ENCODE peak calls at places on chromosomes 13 and 19, in ten cellular contexts. N, F, L, Y, U, P, W, I, X and K are unnamed samples.

GRCh38 chr13:64088491-64088890 is 2672.8 kb upstream of the PCDH20 start:
- DNase-seq in N (no peak), F (no peak), L (no peak), Y (no peak), U (no peak), P (no peak), W (no peak), I (no peak), X (no peak), K (no peak)

GRCh38 chr19:45005787-45006186 is 4.5 kb downstream of the RELB start:
- DNase-seq in N (no peak), F (no peak), L (no peak), Y (no peak), U (no peak), P (no peak), W (no peak), I (no peak), X (no peak), K (no peak)

GRCh38 chr19:35153701-35154534 is 617 bp upstream of the FXYD5 start:
- DNase-seq in N (peak; percentile 48), F (peak; percentile 68), L (peak; percentile 75), Y (no peak), U (no peak), P (no peak), W (no peak), I (peak; percentile 44), X (no peak), K (peak; percentile 56)

GRCh38 chr19:30318936-30319335 is 53.2 kb upstream of the ZNF536 start:
- DNase-seq in N (no peak), F (no peak), L (no peak), Y (no peak), U (no peak), P (no peak), W (no peak), I (no peak), X (no peak), K (no peak)

GRCh38 chr13:94658926-94659649 is 53.3 kb downstream of the SOX21 start:
- DNase-seq in N (no peak), F (no peak), L (peak; percentile 7), Y (no peak), U (no peak), P (no peak), W (no peak), I (no peak), X (no peak), K (no peak)

GRCh38 chr13:58619396-58620113 is 988.0 kb downstream of the PCDH17 start:
- DNase-seq in N (no peak), F (no peak), L (no peak), Y (no peak), U (no peak), P (no peak), W (no peak), I (no peak), X (no peak), K (no peak)

GRCh38 chr13:98089246-98089645 is 53.6 kb upstream of the FARP1 start:
- DNase-seq in N (no peak), F (no peak), L (peak; percentile 91), Y (no peak), U (no peak), P (peak; percentile 69), W (peak; percentile 76), I (no peak), X (no peak), K (peak; percentile 20)

GRCh38 chr13:74074723-74075122 is 59.5 kb downstream of the KLF12 start:
- DNase-seq in N (no peak), F (no peak), L (peak; percentile 52), Y (peak; percentile 16), U (no peak), P (peak; percentile 71), W (peak; percentile 46), I (no peak), X (no peak), K (peak; percentile 45)

GRCh38 chr13:21672811-21673591 is 2.1 kb downstream of the FGF9 start:
- DNase-seq in N (no peak), F (no peak), L (peak; percentile 20), Y (no peak), U (no peak), P (no peak), W (no peak), I (no peak), X (no peak), K (no peak)
- H3K4me3 ChIP-seq in N (peak overlapping the region; percentile 75), F (peak overlapping the region; percentile 57), L (peak overlapping the region; percentile 68), Y (peak overlapping the region; percentile 15), U (peak overlapping the region; percentile 82), P (peak overlapping the region; percentile 54), W (peak overlapping the region; percentile 51), I (no peak overlapping the region), X (peak overlapping the region; percentile 40), K (peak overlapping the region; percentile 66)

GRCh38 chr19:1491114-1491848 is at the start of gene REEP6:
- DNase-seq in N (peak; percentile 35), F (no peak), L (no peak), Y (no peak), U (no peak), P (no peak), W (no peak), I (no peak), X (no peak), K (no peak)

GRCh38 chr19:1489463-1489971 is 633 bp downstream of the PCSK4 start:
- DNase-seq in N (peak; percentile 11), F (no peak), L (no peak), Y (no peak), U (no peak), P (no peak), W (no peak), I (no peak), X (no peak), K (no peak)

GRCh38 chr19:1490020-1490310 is 185 bp downstream of the PCSK4 start:
- DNase-seq in N (no peak), F (no peak), L (no peak), Y (no peak), U (no peak), P (no peak), W (no peak), I (no peak), X (no peak), K (no peak)

GRCh38 chr19:1491849-1492170 is 829 bp downstream of the REEP6 start:
- DNase-seq in N (peak; percentile 17), F (no peak), L (no peak), Y (no peak), U (no peak), P (no peak), W (no peak), I (no peak), X (no peak), K (no peak)

DNA sequence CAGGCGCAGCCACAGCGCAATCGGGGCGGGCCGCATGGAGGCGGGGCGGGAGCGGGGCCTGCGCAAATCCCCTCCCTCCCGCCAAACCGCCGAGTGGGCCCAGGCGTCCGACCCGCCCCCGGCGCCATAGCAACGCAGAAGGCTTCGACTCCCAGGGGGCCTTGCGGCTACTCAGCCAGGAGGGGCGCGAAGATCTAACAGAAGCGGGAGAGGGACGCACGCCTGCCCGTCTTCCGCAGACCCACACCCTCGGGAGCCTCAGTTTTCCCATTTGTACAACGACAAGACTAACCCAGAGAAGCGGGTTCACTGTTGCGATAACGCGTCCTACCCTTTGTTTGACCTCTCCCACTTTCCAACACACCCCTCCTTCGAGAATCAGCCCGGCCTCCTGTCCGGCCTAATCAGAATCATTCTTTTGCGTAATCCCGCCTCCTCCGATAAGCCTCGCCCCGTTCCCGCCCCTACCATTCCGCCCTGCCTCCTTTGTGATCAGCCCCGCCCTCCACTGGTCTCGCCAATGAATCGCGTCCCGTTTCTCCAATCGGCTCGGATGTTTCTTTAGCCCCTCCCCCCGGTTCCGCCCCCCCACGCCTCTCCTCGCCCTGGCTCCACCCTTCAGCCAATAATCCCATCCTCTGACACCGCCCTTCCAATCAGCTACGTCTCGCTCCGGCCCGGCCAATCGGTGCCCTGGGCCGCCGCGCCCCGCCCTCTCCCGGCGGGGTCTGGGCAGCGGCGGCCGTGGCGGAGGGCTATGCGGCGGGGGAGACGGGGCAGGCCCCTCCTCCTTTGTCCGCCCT is at the start of gene PCSK4:
- DNase-seq in N (peak; percentile 98), F (peak; percentile 99), L (peak; percentile 100), Y (peak; percentile 89), U (peak; percentile 99), P (peak; percentile 99), W (peak; percentile 98), I (peak; percentile 96), X (peak; percentile 98), K (peak; percentile 90)
- H3K4me3 ChIP-seq in N (peak within 1 kb of the TSS; percentile 42), F (peak within 1 kb of the TSS; percentile 18), L (peak within 1 kb of the TSS; percentile 72), Y (peak within 1 kb of the TSS; percentile 72), U (peak within 1 kb of the TSS; percentile 72), P (peak within 1 kb of the TSS; percentile 74), W (peak within 1 kb of the TSS; percentile 59), I (peak within 1 kb of the TSS; percentile 46), X (peak within 1 kb of the TSS; percentile 69), K (peak within 1 kb of the TSS; percentile 54)

GRCh38 chr13:49625392-49626137 is 2.7 kb upstream of the ARL11 start:
- DNase-seq in N (peak; percentile 68), F (peak; percentile 72), L (no peak), Y (no peak), U (peak; percentile 65), P (no peak), W (peak; percentile 6), I (no peak), X (no peak), K (peak; percentile 51)

GRCh38 chr13:49629947-49630346 is 1.6 kb downstream of the ARL11 start:
- DNase-seq in N (no peak), F (no peak), L (no peak), Y (no peak), U (no peak), P (no peak), W (peak; percentile 25), I (no peak), X (no peak), K (no peak)

GRCh38 chr13:49630580-49630979 is 2.3 kb downstream of the ARL11 start:
- DNase-seq in N (no peak), F (no peak), L (no peak), Y (no peak), U (no peak), P (no peak), W (no peak), I (no peak), X (no peak), K (no peak)

GRCh38 chr13:49629196-49629938 is 1.1 kb downstream of the ARL11 start:
- DNase-seq in N (no peak), F (no peak), L (no peak), Y (no peak), U (no peak), P (no peak), W (no peak), I (no peak), X (no peak), K (no peak)

GRCh38 chr13:49627831-49628652 is at the start of gene ARL11:
- DNase-seq in N (peak; percentile 58), F (peak; percentile 82), L (no peak), Y (no peak), U (peak; percentile 64), P (no peak), W (no peak), I (peak; percentile 96), X (no peak), K (no peak)
- H3K4me3 ChIP-seq in N (peak within 1 kb of the TSS; percentile 23), F (no peak within 1 kb of the TSS), L (no peak within 1 kb of the TSS), Y (no peak within 1 kb of the TSS), U (peak within 1 kb of the TSS; percentile 27), P (no peak within 1 kb of the TSS), W (no peak within 1 kb of the TSS), I (peak within 1 kb of the TSS; percentile 95), X (no peak within 1 kb of the TSS), K (no peak within 1 kb of the TSS)

DNA sequence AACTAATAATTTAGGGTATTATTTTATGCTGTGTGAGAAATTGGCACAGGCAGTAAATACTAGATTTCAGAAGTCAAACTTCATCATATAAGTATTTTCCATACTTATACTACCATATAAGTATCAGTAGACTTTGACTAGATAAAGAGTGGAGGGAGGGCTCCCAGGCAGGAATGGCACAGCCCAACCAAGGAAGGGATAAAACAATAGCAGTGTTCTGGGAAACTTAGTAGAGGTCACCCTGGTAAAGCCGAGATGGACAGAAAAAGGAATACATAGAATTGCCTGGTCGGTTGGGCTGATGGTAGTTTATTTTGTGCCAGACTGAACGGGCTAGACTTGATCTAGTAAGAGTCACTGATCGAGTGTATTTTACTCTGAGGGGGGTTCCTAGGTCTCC is 19.6 kb upstream of the KCTD4 start:
- DNase-seq in N (no peak), F (no peak), L (no peak), Y (no peak), U (no peak), P (no peak), W (no peak), I (no peak), X (no peak), K (no peak)
- H3K4me3 ChIP-seq in N (no peak overlapping the region), F (no peak overlapping the region), L (no peak overlapping the region), Y (no peak overlapping the region), U (no peak overlapping the region), P (no peak overlapping the region), W (no peak overlapping the region), I (no peak overlapping the region), X (no peak overlapping the region), K (no peak overlapping the region)